ENCODE peak calls at places on chromosomes 16 and 17, in eight cellular contexts. G is heart right ventricle, E is cardiac muscle cell, F is astrocyte of the spinal cord, K is WERI-Rb-1, H is mucosa of descending colon, P is GM12865, Y is IMR-90. A is an unnamed sample.

GRCh38 chr17:29086628-29087332 is 43.8 kb downstream of the PIPOX start:
- DNase-seq in Y (peak), H (no peak), P (no peak), F (no peak), K (no peak), G (no peak), E (no peak), A (no peak)

GRCh38 chr16:84110527-84110926 is 6.2 kb downstream of the MBTPS1 start:
- DNase-seq in F (no peak), G (no peak), E (no peak), P (peak), K (no peak), Y (no peak), H (no peak), A (no peak)

GRCh38 chr16:81531415-81531814 is 86.8 kb downstream of the CMIP start:
- DNase-seq in F (no peak), E (no peak), Y (no peak), P (no peak), K (no peak), G (no peak), H (no peak), A (no peak)

GRCh38 chr17:34365340-34365739 is 2.3 kb upstream of the CCL1 start:
- DNase-seq in Y (no peak), F (no peak), G (no peak), P (peak), E (no peak), K (no peak), H (no peak), A (no peak)

GRCh38 chr16:27768651-27769270 is 218.8 kb downstream of the KATNIP start:
- DNase-seq in F (peak), P (no peak), H (peak), G (no peak), K (no peak), E (no peak), Y (no peak), A (no peak)

GRCh38 chr16:58022601-58023371 is 2.8 kb upstream of the MMP15 start:
- DNase-seq in K (no peak), P (no peak), H (peak), E (peak), F (peak), G (peak), Y (peak), A (peak)

GRCh38 chr17:29698837-29699236 is 76.1 kb upstream of the CORO6 start:
- DNase-seq in Y (no peak), F (no peak), G (no peak), E (no peak), P (no peak), K (no peak), H (no peak), A (no peak)

GRCh38 chr17:63993368-63993990 is 4.7 kb upstream of the PRR29 start:
- DNase-seq in F (no peak), E (no peak), H (no peak), G (no peak), Y (no peak), P (peak), K (no peak), A (no peak)

GRCh38 chr16:22326771-22327445 is 29.7 kb downstream of the POLR3E start:
- DNase-seq in K (no peak), P (no peak), E (no peak), Y (no peak), F (no peak), H (no peak), G (no peak), A (no peak)

GRCh38 chr16:85485379-85485778 is 127.7 kb upstream of the GSE1 start:
- DNase-seq in E (no peak), G (no peak), H (no peak), K (peak), F (no peak), P (no peak), Y (no peak), A (no peak)

GRCh38 chr17:59810894-59811153 is 81.9 kb downstream of the TUBD1 start:
- DNase-seq in K (no peak), E (no peak), F (no peak), Y (peak), P (no peak), G (no peak), H (no peak), A (no peak)

GRCh38 chr17:59814685-59815084 is 78.1 kb downstream of the TUBD1 start:
- DNase-seq in P (no peak), G (no peak), H (no peak), Y (no peak), K (no peak), E (no peak), F (no peak), A (no peak)

GRCh38 chr17:59807892-59808509 is 84.7 kb downstream of the TUBD1 start:
- DNase-seq in K (no peak), H (no peak), E (no peak), P (no peak), F (no peak), Y (no peak), G (no peak), A (no peak)

GRCh38 chr17:59812139-59812538 is 80.6 kb downstream of the TUBD1 start:
- DNase-seq in G (no peak), Y (no peak), F (no peak), H (no peak), E (no peak), P (peak), K (no peak), A (no peak)

DNA sequence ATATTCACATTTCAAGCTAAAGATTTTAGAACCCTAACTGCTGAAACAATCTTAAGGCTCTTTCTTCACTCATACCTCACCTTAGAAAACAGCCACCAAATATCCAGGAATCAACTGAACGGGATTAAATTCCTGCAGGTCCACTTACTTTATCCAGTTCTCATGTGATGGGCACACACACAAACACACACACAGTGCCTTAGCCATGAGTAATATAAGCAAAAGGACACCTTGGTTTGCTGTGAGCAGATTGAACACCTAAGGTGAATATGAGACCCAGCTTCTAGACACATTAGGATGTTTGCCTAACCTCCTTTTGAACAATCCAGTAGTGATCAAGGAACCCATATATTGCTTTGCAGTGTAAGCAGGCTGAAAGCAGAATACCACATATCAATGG is 81.5 kb downstream of the TUBD1 start:
- DNase-seq in Y (no peak), G (no peak), F (no peak), H (no peak), K (no peak), E (no peak), P (no peak), A (no peak)
- TF ChIP-seq CTCF in Y (no peak), G (no peak), F (no peak), H (no peak), K (no peak), E (no peak), P (no peak), A (no peak)

GRCh38 chr17:57455063-57455914 is 199.0 kb downstream of the MSI2 start:
- DNase-seq in F (peak), H (no peak), K (no peak), Y (peak), P (peak), G (no peak), E (peak), A (no peak)
- H3K4me3 ChIP-seq in F (no peak), H (no peak), K (no peak), Y (no peak), P (no peak), G (no peak), E (no peak), A (no peak)

GRCh38 chr17:82269882-82270500 is 3.5 kb downstream of the CSNK1D start:
- DNase-seq in G (no peak), F (no peak), Y (no peak), P (no peak), E (no peak), K (no peak), H (no peak), A (no peak)

GRCh38 chr17:82269138-82269881 is 4.2 kb downstream of the CSNK1D start:
- DNase-seq in F (no peak), E (no peak), H (peak), G (no peak), K (no peak), P (no peak), Y (no peak), A (no peak)

GRCh38 chr17:82270651-82271050 is 2.8 kb downstream of the CSNK1D start:
- DNase-seq in E (no peak), Y (no peak), G (no peak), H (no peak), P (no peak), K (no peak), F (no peak), A (no peak)

GRCh38 chr17:82266142-82266541 is 7.4 kb downstream of the CSNK1D start:
- DNase-seq in P (no peak), G (no peak), E (no peak), H (no peak), K (no peak), F (no peak), Y (no peak), A (no peak)

DNA sequence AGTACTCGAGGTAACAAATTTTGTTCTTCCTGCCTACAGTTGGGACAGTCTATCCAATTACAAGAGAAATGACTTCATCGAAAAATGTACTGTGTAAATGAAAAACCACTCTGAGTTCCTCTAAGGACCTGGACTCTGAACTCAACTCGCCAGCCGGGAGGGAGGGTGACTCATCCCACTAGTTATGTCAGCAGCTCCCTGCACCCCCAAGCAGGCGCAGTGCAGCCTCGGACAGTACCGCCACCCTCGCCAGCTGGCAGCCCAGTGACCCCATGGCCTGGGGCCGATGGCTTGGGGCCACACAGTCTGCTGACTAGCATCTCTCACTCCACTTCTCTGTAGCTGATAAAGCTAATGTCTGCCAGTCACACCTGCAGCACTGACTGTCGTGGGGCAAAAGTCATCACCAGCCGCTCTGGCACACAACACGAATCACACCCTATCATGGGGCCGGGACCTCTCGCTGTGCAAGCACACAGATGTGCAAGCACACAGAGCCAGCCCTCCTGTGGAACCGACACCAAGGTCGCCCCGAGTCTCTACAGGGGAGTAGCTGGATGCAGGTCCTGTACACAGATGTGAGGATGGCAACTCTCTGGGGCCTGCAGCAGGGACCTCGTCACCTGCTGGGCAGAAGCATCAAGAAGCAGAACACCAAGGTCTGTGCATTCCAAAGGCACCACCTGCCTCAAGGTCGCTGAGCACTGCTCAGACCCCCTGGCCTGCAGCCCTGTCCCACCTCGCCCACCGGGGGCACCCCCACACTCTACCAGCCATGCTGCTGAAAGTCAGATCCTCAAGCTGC is 5.7 kb downstream of the CSNK1D start:
- DNase-seq in P (no peak), F (peak), G (peak), K (no peak), E (peak), Y (peak), H (peak), A (peak)
- TF ChIP-seq CTCF in P (no peak), F (peak), G (no peak), K (peak), E (no peak), Y (no peak), H (no peak), A (no peak)

DNA sequence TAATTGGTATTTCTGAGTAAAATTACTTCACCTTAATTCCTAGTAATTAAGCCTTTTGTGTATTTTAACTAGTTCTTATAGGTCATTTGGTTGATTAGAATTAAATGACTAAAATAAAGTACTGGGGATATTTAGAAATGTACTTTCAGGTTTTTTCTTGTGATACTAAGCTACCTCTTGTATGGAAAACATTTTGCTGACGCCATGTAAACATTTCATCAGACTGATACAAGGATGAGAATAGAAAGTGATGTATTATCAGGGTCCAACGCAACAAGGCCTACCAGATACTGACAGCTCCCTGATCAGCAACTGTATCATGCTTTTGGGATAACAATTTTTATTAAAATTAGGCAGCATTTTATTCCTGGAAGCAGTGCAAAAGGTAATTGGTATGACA is 1.7 kb downstream of the SMARCE1 start:
- DNase-seq in P (no peak), G (no peak), F (no peak), H (no peak), Y (no peak), K (no peak), E (no peak), A (no peak)
- H3K4me3 ChIP-seq in P (no peak), G (peak), F (no peak), H (no peak), Y (no peak), K (no peak), E (no peak), A (no peak)

GRCh38 chr17:42253601-42254000 is 22.6 kb downstream of the STAT5B start:
- DNase-seq in H (no peak), P (no peak), G (no peak), E (no peak), K (no peak), F (no peak), Y (no peak), A (no peak)

GRCh38 chr17:42249681-42250446 is 26.3 kb downstream of the STAT5B start:
- DNase-seq in H (no peak), F (no peak), P (peak), Y (no peak), E (no peak), K (no peak), G (no peak), A (no peak)

GRCh38 chr17:42253173-42253545 is 23.0 kb downstream of the STAT5B start:
- DNase-seq in Y (no peak), G (no peak), F (no peak), K (no peak), P (no peak), H (no peak), E (no peak), A (no peak)

GRCh38 chr17:42252528-42253172 is 23.5 kb downstream of the STAT5B start:
- DNase-seq in K (no peak), H (no peak), G (no peak), E (no peak), F (no peak), Y (no peak), P (no peak), A (no peak)

DNA sequence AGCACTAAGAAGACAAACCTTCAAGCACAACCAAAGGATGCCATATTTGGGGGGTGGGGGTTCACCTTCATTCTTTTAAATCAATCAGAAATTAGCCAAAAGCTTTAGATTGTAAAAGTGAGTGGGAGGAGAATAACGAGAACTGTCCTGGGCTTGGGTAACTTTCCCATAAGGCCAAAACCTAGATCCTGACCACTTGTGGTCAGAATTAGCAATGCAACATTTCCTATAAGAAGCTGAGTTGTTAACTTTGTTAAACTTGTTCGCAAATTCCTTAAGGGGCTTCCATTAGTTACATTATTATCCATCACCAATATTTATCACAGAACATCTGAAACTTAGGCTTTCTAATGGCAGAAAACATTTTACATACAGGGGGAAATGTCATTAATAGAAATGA is 25.1 kb downstream of the STAT5B start:
- DNase-seq in K (no peak), P (no peak), F (peak), E (peak), G (no peak), Y (no peak), H (no peak), A (no peak)
- TF ChIP-seq CTCF in K (peak), P (no peak), F (peak), E (peak), G (peak), Y (peak), H (no peak), A (no peak)

GRCh38 chr17:4583796-4584124 is 569 bp upstream of the SMTNL2 start:
- DNase-seq in K (peak), E (peak), P (no peak), G (no peak), F (no peak), Y (no peak), H (no peak), A (no peak)
- H3K4me3 ChIP-seq in K (peak), E (peak), P (no peak), G (peak), F (no peak), Y (no peak), H (no peak), A (no peak)

GRCh38 chr16:68078726-68079615 is 6.2 kb upstream of the NFATC3 start:
- DNase-seq in F (no peak), H (no peak), K (no peak), P (no peak), Y (no peak), G (no peak), E (no peak), A (no peak)
- TF ChIP-seq CTCF in F (no peak), H (no peak), K (no peak), P (no peak), Y (no peak), G (no peak), E (no peak), A (no peak)

DNA sequence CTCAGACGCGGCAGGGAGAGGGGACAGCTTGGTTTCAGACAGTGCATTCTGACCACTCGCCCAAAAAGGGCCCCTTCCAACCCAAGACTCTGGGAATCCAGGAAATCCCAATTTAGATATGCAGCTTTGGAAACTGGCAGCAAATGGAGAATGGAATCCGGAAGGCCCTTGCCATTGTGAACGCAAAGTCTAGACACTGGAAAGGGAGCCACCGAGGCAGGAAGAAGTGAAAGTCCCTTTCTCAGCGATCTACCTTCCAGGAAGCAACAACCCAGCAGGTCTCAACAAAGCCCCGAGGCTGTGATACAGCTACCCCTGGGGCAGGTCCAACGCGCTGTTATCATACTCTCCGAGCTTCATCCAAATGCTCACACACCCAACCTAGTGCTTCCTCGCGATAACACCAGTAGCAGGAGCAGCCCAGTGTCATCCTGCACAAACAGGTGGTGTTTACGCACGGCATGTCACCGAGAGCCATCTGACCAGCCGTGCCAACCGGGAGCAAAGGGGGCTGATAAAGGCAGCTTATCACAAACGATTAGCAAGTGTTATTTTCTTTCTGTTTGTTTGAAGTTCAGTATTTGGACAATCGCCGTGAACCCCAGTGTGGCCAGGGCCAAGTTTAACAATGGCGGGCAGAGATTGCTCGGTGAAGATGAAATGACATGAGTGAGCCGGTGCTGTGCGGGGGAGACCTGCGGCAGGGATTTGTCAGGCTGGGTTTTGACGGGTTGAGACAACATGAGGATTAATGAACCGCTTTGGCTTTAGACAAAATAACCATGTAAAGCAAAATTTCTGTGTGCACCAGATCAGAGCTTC is 240.6 kb downstream of the FOXL1 start:
- DNase-seq in Y (no peak), G (no peak), K (no peak), E (peak), F (no peak), P (no peak), H (no peak), A (no peak)
- H3K4me3 ChIP-seq in Y (no peak), G (no peak), K (peak), E (no peak), F (no peak), P (no peak), H (no peak), A (no peak)

DNA sequence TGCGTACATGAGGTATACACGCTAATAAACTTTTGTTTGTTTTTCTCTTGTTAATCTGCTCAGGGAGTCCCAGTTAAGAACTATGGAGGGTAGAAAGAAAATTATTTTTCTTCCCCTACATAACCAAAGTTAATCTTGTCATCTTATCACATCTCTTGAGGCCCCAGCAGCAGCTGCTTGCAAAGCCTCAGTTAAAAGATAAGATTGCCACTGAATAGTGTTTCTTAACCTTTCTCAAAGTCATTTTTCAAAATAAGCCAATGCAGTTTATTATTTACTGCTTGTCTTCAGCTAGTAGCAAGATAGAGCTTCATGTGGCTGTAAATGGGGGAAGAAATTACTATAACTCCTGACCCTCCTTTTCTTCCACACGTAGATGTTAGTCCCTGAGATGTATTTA is 21.5 kb upstream of the APOH start:
- DNase-seq in F (no peak), E (no peak), H (no peak), P (no peak), G (no peak), K (no peak), Y (no peak), A (no peak)
- TF ChIP-seq CTCF in F (no peak), E (no peak), H (no peak), P (no peak), G (no peak), K (no peak), Y (no peak), A (no peak)

DNA sequence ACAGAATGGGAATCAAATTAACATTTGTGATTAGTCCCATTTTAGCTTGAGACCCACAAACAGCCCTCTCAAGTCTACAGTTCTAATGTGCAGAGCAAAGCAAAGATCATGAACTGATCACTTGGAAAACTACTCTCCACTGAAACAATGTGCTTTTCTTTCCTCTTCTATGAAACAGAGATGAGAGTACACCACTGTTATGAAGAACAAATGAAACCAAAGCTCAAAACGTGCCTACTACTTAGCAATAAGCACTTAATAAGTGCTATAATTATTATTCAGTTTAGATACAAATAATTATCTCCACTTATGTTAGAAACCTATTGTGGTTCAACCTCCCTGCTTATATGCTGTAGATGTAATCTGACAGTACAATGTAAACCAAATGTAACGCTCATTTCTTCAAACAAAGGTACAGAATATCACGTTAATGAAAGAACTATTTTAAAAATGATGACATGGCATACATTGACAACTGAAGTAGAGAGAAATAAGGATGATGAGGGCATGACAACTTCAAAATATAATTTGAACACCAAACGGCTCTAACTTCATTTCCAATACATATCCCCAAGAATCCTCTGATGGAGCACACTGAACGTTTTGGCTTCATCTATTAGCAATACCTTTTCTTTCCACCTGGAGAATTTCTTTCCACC is 2.0 kb downstream of the VPS35 start:
- DNase-seq in H (no peak), F (no peak), P (no peak), E (no peak), K (no peak), Y (no peak), G (no peak), A (no peak)
- H3K4me3 ChIP-seq in H (no peak), F (no peak), P (peak), E (peak), K (no peak), Y (no peak), G (no peak), A (no peak)

A was measured in AG04449.